ENCODE peak calls at places on chromosomes 6 and 20, in six cellular contexts. C is AG08396; E is mucosa of gallbladder; O is HFFc6; H is central memory CD4-positive, alpha-beta T cell; X is GM20000. Q is an unnamed sample.

GRCh38 chr6:46704562-46704961 is 16.9 kb downstream of the TDRD6 start:
- DNase-seq in H (no peak), O (no peak), E (no peak), X (no peak), C (no peak), Q (peak)

GRCh38 chr6:128914051-128914450 is 31.1 kb downstream of the LAMA2 start:
- DNase-seq in E (no peak), H (no peak), O (no peak), X (no peak), C (no peak), Q (no peak)

GRCh38 chr20:13501500-13501899 is 137.2 kb downstream of the TASP1 start:
- DNase-seq in H (no peak), C (no peak), E (no peak), O (no peak), X (no peak), Q (no peak)

GRCh38 chr6:20933057-20933792 is 399.0 kb downstream of the CDKAL1 start:
- DNase-seq in C (no peak), X (no peak), H (no peak), E (no peak), O (no peak), Q (peak)

GRCh38 chr6:133951227-133951626 is 1.8 kb upstream of the TBPL1 start:
- DNase-seq in E (no peak), C (no peak), O (no peak), H (no peak), X (no peak), Q (no peak)

GRCh38 chr20:17657079-17657825 is 24.8 kb downstream of the RRBP1 start:
- DNase-seq in X (no peak), O (no peak), E (no peak), H (no peak), C (no peak), Q (no peak)

GRCh38 chr6:112018619-112019416 is 35.1 kb upstream of the CCN6 start:
- DNase-seq in O (peak), H (no peak), C (peak), X (no peak), E (no peak), Q (peak)

GRCh38 chr6:112330877-112331260 is 16.3 kb upstream of the RFPL4B start:
- DNase-seq in E (no peak), C (no peak), H (no peak), O (no peak), X (no peak), Q (no peak)

GRCh38 chr6:53869964-53870363 is 75.2 kb downstream of the LRRC1 start:
- DNase-seq in C (no peak), X (no peak), H (no peak), E (no peak), O (no peak), Q (no peak)

GRCh38 chr6:79536969-79537747 is at the start of gene LCA5:
- DNase-seq in E (peak), X (peak), C (peak), H (peak), O (peak), Q (peak)

GRCh38 chr20:51169813-51170212 is 146.9 kb upstream of the KCNG1 start:
- DNase-seq in O (no peak), H (no peak), C (no peak), E (no peak), X (no peak), Q (no peak)

GRCh38 chr6:28910901-28911680 is 12.7 kb downstream of the TRIM27 start:
- DNase-seq in X (no peak), H (no peak), E (no peak), C (no peak), O (no peak), Q (no peak)

GRCh38 chr6:45987866-45988265 is 27.8 kb downstream of the CLIC5 start:
- DNase-seq in C (no peak), E (peak), O (no peak), H (no peak), X (no peak), Q (no peak)

GRCh38 chr6:12957321-12958051 is 240.9 kb downstream of the PHACTR1 start:
- DNase-seq in O (peak), X (peak), H (peak), E (peak), C (peak), Q (no peak)

GRCh38 chr6:17418281-17419188 is 25.1 kb downstream of the CAP2 start:
- DNase-seq in X (no peak), C (no peak), O (peak), E (no peak), H (no peak), Q (no peak)

GRCh38 chr6:89689732-89690131 is 51.2 kb upstream of the LYRM2 start:
- DNase-seq in X (no peak), E (no peak), O (no peak), C (no peak), H (no peak), Q (no peak)

GRCh38 chr6:21664263-21665081 is 70.9 kb downstream of the SOX4 start:
- DNase-seq in H (no peak), E (peak), X (peak), C (peak), O (no peak), Q (no peak)

GRCh38 chr6:111061493-111061892 is 25.8 kb upstream of the SLC16A10 start:
- DNase-seq in H (no peak), X (no peak), C (no peak), O (peak), E (no peak), Q (no peak)

GRCh38 chr6:163341224-163341623 is 73.3 kb upstream of the QKI start:
- DNase-seq in X (no peak), H (no peak), C (no peak), O (no peak), E (no peak), Q (no peak)

GRCh38 chr6:164214066-164214465 is 799.5 kb downstream of the QKI start:
- DNase-seq in H (no peak), C (no peak), E (no peak), O (no peak), X (no peak), Q (no peak)

GRCh38 chr6:137657351-137657911 is 163.2 kb upstream of the OLIG3 start:
- DNase-seq in X (no peak), O (no peak), E (no peak), H (no peak), C (no peak), Q (no peak)

GRCh38 chr20:16528078-16528477 is 45.2 kb downstream of the KIF16B start:
- DNase-seq in O (no peak), E (peak), H (no peak), X (no peak), C (peak), Q (peak)

Q was measured in HepG2.